ENCODE peak calls at places on chromosomes 3 and 15, in four cellular contexts. One of them, this sample, is unnamed.

GRCh38 chr3:101803152-101803782 is 24.3 kb downstream of the NXPE3 start:
- DNase-seq in A549: peak
- DNase-seq in foreskin fibroblast: peak
- DNase-seq in chondrocyte: no peak
- DNase-seq in this sample: peak

GRCh38 chr3:186025161-186025560 is 83.7 kb downstream of the ETV5 start:
- DNase-seq in A549: no peak
- DNase-seq in foreskin fibroblast: peak
- DNase-seq in chondrocyte: no peak
- DNase-seq in this sample: peak

GRCh38 chr15:69539316-69539715 is 86.7 kb downstream of the RPLP1 start:
- DNase-seq in A549: no peak
- DNase-seq in foreskin fibroblast: no peak
- DNase-seq in chondrocyte: no peak
- DNase-seq in this sample: no peak

GRCh38 chr3:40137586-40138295 is 171.8 kb upstream of the EIF1B start:
- DNase-seq in A549: no peak
- DNase-seq in foreskin fibroblast: peak
- DNase-seq in chondrocyte: no peak
- DNase-seq in this sample: peak

GRCh38 chr3:160801386-160802118 is 45.5 kb downstream of the PPM1L start:
- DNase-seq in A549: no peak
- DNase-seq in foreskin fibroblast: no peak
- DNase-seq in chondrocyte: no peak
- DNase-seq in this sample: no peak

GRCh38 chr3:53131136-53131495 is 881 bp upstream of the RFT1 start:
- DNase-seq in A549: no peak
- DNase-seq in foreskin fibroblast: no peak
- DNase-seq in chondrocyte: peak
- DNase-seq in this sample: no peak

GRCh38 chr3:12286927-12287726 is 1.7 kb upstream of the PPARG start:
- DNase-seq in A549: no peak
- DNase-seq in foreskin fibroblast: no peak
- DNase-seq in chondrocyte: no peak
- DNase-seq in this sample: peak

GRCh38 chr3:29282431-29283296 is 1.8 kb downstream of the RBMS3 start:
- DNase-seq in A549: no peak
- DNase-seq in foreskin fibroblast: peak
- DNase-seq in chondrocyte: no peak
- DNase-seq in this sample: peak

GRCh38 chr15:63056843-63057242 is 14.3 kb downstream of the TPM1 start:
- DNase-seq in A549: no peak
- DNase-seq in foreskin fibroblast: no peak
- DNase-seq in chondrocyte: no peak
- DNase-seq in this sample: no peak

GRCh38 chr3:8665407-8665896 is 20.9 kb upstream of the SSUH2 start:
- DNase-seq in A549: no peak
- DNase-seq in foreskin fibroblast: no peak
- DNase-seq in chondrocyte: no peak
- DNase-seq in this sample: no peak